ENCODE peak calls at places on chromosomes 13 and 19, in ten cellular contexts. G, C, B, Z, Y, F, P, V, L and K are unnamed samples.

GRCh38 chr19:29532956-29533355 is 7.2 kb downstream of the VSTM2B start:
- DNase-seq in G (no peak), C (no peak), B (no peak), Z (no peak), Y (no peak), F (no peak), P (no peak), V (no peak), L (no peak), K (no peak)

GRCh38 chr13:41533676-41534075 is 76.3 kb downstream of the RGCC start:
- DNase-seq in G (no peak), C (peak), B (no peak), Z (peak), Y (no peak), F (no peak), P (no peak), V (no peak), L (no peak), K (peak)

GRCh38 chr19:6873708-6874431 is 13.5 kb upstream of the ADGRE1 start:
- DNase-seq in G (no peak), C (no peak), B (no peak), Z (no peak), Y (no peak), F (no peak), P (no peak), V (no peak), L (no peak), K (no peak)

GRCh38 chr19:35986664-35987570 is 8.1 kb upstream of the SDHAF1 start:
- DNase-seq in G (no peak), C (no peak), B (no peak), Z (no peak), Y (peak), F (no peak), P (peak), V (peak), L (no peak), K (no peak)

GRCh38 chr13:27971236-27971645 is 2.1 kb upstream of the CDX2 start:
- DNase-seq in G (no peak), C (no peak), B (no peak), Z (no peak), Y (no peak), F (no peak), P (no peak), V (no peak), L (no peak), K (no peak)

GRCh38 chr19:7408251-7408650 is 59.5 kb downstream of the ARHGEF18 start:
- DNase-seq in G (no peak), C (no peak), B (no peak), Z (no peak), Y (no peak), F (no peak), P (peak), V (no peak), L (no peak), K (no peak)

GRCh38 chr13:47397739-47398138 is 500.9 kb upstream of the HTR2A start:
- DNase-seq in G (peak), C (peak), B (no peak), Z (no peak), Y (no peak), F (peak), P (no peak), V (no peak), L (peak), K (no peak)

GRCh38 chr19:16921766-16922591 is 33.2 kb downstream of the F2RL3 start:
- DNase-seq in G (no peak), C (no peak), B (no peak), Z (no peak), Y (no peak), F (no peak), P (no peak), V (no peak), L (no peak), K (no peak)

GRCh38 chr19:18520848-18521691 is 800 bp downstream of the ELL start:
- DNase-seq in G (peak), C (no peak), B (no peak), Z (no peak), Y (no peak), F (peak), P (peak), V (peak), L (no peak), K (no peak)

GRCh38 chr13:97121894-97122293 is 100.2 kb upstream of the MBNL2 start:
- DNase-seq in G (peak), C (no peak), B (no peak), Z (no peak), Y (no peak), F (peak), P (no peak), V (no peak), L (peak), K (peak)

GRCh38 chr19:48713041-48713863 is 6.3 kb downstream of the MAMSTR start:
- DNase-seq in G (no peak), C (no peak), B (no peak), Z (no peak), Y (no peak), F (peak), P (peak), V (no peak), L (no peak), K (no peak)

GRCh38 chr13:99224019-99224418 is 23.4 kb downstream of the UBAC2 start:
- DNase-seq in G (no peak), C (no peak), B (no peak), Z (no peak), Y (no peak), F (no peak), P (peak), V (no peak), L (no peak), K (no peak)

GRCh38 chr13:59088716-59089115 is 1075.0 kb downstream of the DIAPH3 start:
- DNase-seq in G (no peak), C (peak), B (no peak), Z (no peak), Y (no peak), F (no peak), P (no peak), V (no peak), L (peak), K (peak)

GRCh38 chr19:38211779-38212178 is 12.2 kb downstream of the DPF1 start:
- DNase-seq in G (no peak), C (no peak), B (no peak), Z (no peak), Y (no peak), F (no peak), P (no peak), V (no peak), L (no peak), K (no peak)
- H3K4me3 ChIP-seq in G (no peak), C (no peak), B (peak), Z (no peak), Y (no peak), F (no peak), P (no peak), V (no peak), L (no peak), K (no peak)

GRCh38 chr13:66618702-66619101 is 611.4 kb downstream of the PCDH9 start:
- DNase-seq in G (peak), C (peak), B (no peak), Z (peak), Y (no peak), F (peak), P (peak), V (peak), L (peak), K (peak)
- TF ChIP-seq CTCF in G (peak), C (peak), B (no peak), Z (peak), Y (peak), F (peak), P (peak), V (peak), L (peak), K (peak)

DNA sequence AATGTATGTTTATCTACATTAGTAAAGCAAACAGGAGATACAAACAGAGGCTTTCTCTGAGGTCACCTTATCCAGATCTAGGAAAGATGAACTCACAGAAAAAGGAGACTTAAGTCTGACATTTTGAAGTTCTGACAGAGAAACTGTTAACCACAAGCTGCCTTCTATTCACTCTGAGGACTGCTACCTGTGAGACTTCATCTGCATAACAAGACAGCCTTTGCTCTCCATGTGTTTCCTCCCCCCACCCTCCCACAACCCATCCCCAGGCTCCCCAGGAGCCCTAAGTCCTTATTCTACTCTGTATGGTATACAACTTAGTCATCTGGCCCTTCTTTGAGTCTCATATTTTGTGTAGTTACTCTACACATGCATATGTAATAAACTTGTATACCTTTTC is 699.0 kb downstream of the FGF9 start:
- DNase-seq in G (no peak), C (no peak), B (no peak), Z (no peak), Y (no peak), F (no peak), P (no peak), V (no peak), L (no peak), K (no peak)
- H3K4me3 ChIP-seq in G (no peak), C (no peak), B (no peak), Z (no peak), Y (no peak), F (no peak), P (no peak), V (no peak), L (no peak), K (no peak)

GRCh38 chr19:13521066-13521465 is 14.8 kb upstream of the CACNA1A start:
- DNase-seq in G (no peak), C (no peak), B (no peak), Z (no peak), Y (no peak), F (no peak), P (no peak), V (no peak), L (peak), K (no peak)

GRCh38 chr19:13530720-13531119 is 24.4 kb upstream of the CACNA1A start:
- DNase-seq in G (no peak), C (no peak), B (no peak), Z (no peak), Y (no peak), F (no peak), P (no peak), V (no peak), L (no peak), K (no peak)

DNA sequence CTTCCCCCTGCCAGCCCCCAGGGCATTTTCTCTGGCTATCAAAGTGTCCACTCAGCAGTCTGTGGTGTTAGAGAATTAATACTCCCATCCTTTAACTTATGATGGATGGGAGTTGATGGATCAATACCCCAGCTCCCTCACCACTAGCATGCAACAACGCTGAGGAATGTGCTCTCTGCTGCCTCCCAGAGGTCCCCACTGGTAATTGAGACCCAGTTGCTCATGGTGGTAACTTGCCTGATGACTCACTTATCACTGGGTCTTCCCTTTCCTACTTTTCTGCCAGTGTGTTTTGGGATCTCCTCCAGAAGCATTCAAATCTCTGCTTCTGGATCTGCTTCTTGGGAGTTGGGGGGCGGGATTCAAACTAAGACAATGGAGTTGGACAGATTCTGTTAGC is 20.3 kb upstream of the CACNA1A start:
- DNase-seq in G (peak), C (no peak), B (no peak), Z (peak), Y (no peak), F (no peak), P (peak), V (peak), L (peak), K (peak)
- TF ChIP-seq CTCF in G (no peak), C (no peak), B (no peak), Z (peak), Y (no peak), F (no peak), P (peak), V (peak), L (peak), K (peak)